ENCODE peak calls at places on chromosomes 7 and 10, in seven cellular contexts. W, A, D, J, Q, G and Y are unnamed samples.
A peak's percentile ranks its signal among the peaks of the same experiment; 100 is the strongest.

GRCh38 chr7:26326211-26326610 is 34.5 kb downstream of the SNX10 start:
- DNase-seq in W (no peak), A (no peak), D (no peak), J (no peak), Q (no peak), G (no peak), Y (no peak)

GRCh38 chr7:26321440-26321839 is 29.8 kb downstream of the SNX10 start:
- DNase-seq in W (peak; percentile 29), A (peak; percentile 58), D (no peak), J (no peak), Q (no peak), G (no peak), Y (no peak)

GRCh38 chr10:30527623-30528426 is 93.8 kb downstream of the MAP3K8 start:
- DNase-seq in W (no peak), A (no peak), D (no peak), J (no peak), Q (no peak), G (no peak), Y (no peak)

GRCh38 chr7:92835851-92836488 is 403 bp downstream of the CDK6 start:
- DNase-seq in W (no peak), A (peak; percentile 57), D (peak; percentile 48), J (peak; percentile 59), Q (peak; percentile 70), G (no peak), Y (peak; percentile 17)

GRCh38 chr10:29698766-29699490 is 64.2 kb upstream of the SVIL start:
- DNase-seq in W (no peak), A (peak; percentile 16), D (no peak), J (no peak), Q (no peak), G (no peak), Y (no peak)

GRCh38 chr10:6050801-6051445 is 11.2 kb downstream of the IL2RA start:
- DNase-seq in W (no peak), A (peak; percentile 10), D (peak; percentile 80), J (peak; percentile 92), Q (peak; percentile 70), G (peak; percentile 38), Y (peak; percentile 29)

GRCh38 chr7:39602351-39602750 is 21.0 kb upstream of the RALA start:
- DNase-seq in W (no peak), A (no peak), D (no peak), J (no peak), Q (no peak), G (no peak), Y (no peak)

GRCh38 chr7:120729300-120729699 is 128.6 kb downstream of the TSPAN12 start:
- DNase-seq in W (no peak), A (peak; percentile 73), D (peak; percentile 8), J (no peak), Q (no peak), G (no peak), Y (no peak)

GRCh38 chr10:29130190-29130673 is 158.6 kb upstream of the LYZL1 start:
- DNase-seq in W (no peak), A (peak; percentile 55), D (no peak), J (no peak), Q (no peak), G (peak; percentile 35), Y (no peak)

GRCh38 chr10:44673245-44673999 is 237.7 kb upstream of the TMEM72 start:
- DNase-seq in W (no peak), A (no peak), D (peak; percentile 67), J (no peak), Q (no peak), G (no peak), Y (no peak)

GRCh38 chr10:15738237-15738928 is 18.7 kb upstream of the ITGA8 start:
- DNase-seq in W (no peak), A (no peak), D (no peak), J (no peak), Q (no peak), G (peak; percentile 49), Y (peak; percentile 54)

GRCh38 chr10:359093-359492 is 223.8 kb downstream of the ZMYND11 start:
- DNase-seq in W (no peak), A (no peak), D (no peak), J (no peak), Q (peak; percentile 37), G (no peak), Y (no peak)

GRCh38 chr7:2527505-2528464 is 8.2 kb downstream of the LFNG start:
- DNase-seq in W (no peak), A (peak; percentile 92), D (peak; percentile 66), J (no peak), Q (no peak), G (no peak), Y (no peak)

GRCh38 chr10:89373916-89374711 is 3.7 kb upstream of the IFIT1B start:
- DNase-seq in W (peak; percentile 87), A (no peak), D (peak; percentile 81), J (no peak), Q (peak; percentile 94), G (peak; percentile 100), Y (peak; percentile 95)

GRCh38 chr7:55017841-55018240 is 976 bp upstream of the EGFR start:
- DNase-seq in W (no peak), A (no peak), D (no peak), J (no peak), Q (no peak), G (no peak), Y (no peak)

GRCh38 chr7:134527979-134528371 is 608 bp downstream of the AKR1B10 start:
- DNase-seq in W (peak; percentile 17), A (no peak), D (no peak), J (no peak), Q (peak; percentile 74), G (no peak), Y (peak; percentile 33)

GRCh38 chr7:154953006-154953684 is 49.8 kb downstream of the PAXIP1 start:
- DNase-seq in W (no peak), A (peak; percentile 44), D (peak; percentile 70), J (peak; percentile 65), Q (no peak), G (peak; percentile 14), Y (peak; percentile 45)

GRCh38 chr7:90988523-90988922 is 275.7 kb upstream of the FZD1 start:
- DNase-seq in W (no peak), A (peak; percentile 71), D (no peak), J (no peak), Q (no peak), G (no peak), Y (no peak)

GRCh38 chr10:62899316-62899715 is 83.2 kb upstream of the EGR2 start:
- DNase-seq in W (no peak), A (no peak), D (no peak), J (no peak), Q (no peak), G (no peak), Y (no peak)

GRCh38 chr7:30469303-30469702 is 9.3 kb downstream of the NOD1 start:
- DNase-seq in W (peak; percentile 99), A (peak; percentile 69), D (peak; percentile 71), J (no peak), Q (peak; percentile 87), G (peak; percentile 54), Y (peak; percentile 69)

GRCh38 chr7:151061241-151062110 is 2.1 kb downstream of the SLC4A2 start:
- DNase-seq in W (no peak), A (peak; percentile 45), D (no peak), J (no peak), Q (no peak), G (no peak), Y (no peak)

GRCh38 chr10:60430836-60431597 is 41.3 kb upstream of the ANK3 start:
- DNase-seq in W (no peak), A (no peak), D (no peak), J (no peak), Q (no peak), G (no peak), Y (no peak)

GRCh38 chr10:31401287-31401686 is 82.3 kb downstream of the ZEB1 start:
- DNase-seq in W (no peak), A (peak; percentile 50), D (no peak), J (no peak), Q (no peak), G (no peak), Y (no peak)

GRCh38 chr10:4219901-4220300 is 434.9 kb upstream of the KLF6 start:
- DNase-seq in W (no peak), A (no peak), D (no peak), J (no peak), Q (no peak), G (no peak), Y (no peak)

GRCh38 chr7:26990268-26990667 is 105.5 kb downstream of the HOXA1 start:
- DNase-seq in W (no peak), A (peak; percentile 59), D (no peak), J (no peak), Q (no peak), G (no peak), Y (peak; percentile 14)